ENCODE peak calls at places on chromosome 16, in five cellular contexts. A is activated naive CD4-positive, alpha-beta T cell treated with anti-CD3 and anti-CD28 coated beads, Interleukin-2, amount 50 U/mL, for 16 hours; P is C1 segment of cervical spinal cord; I is HTR-8/SVneo; J is EL. V is an unnamed sample.

GRCh38 chr16:12901204-12901596 is 198 bp upstream of the SHISA9 start:
- DNase-seq in A (no peak), P (no peak), I (no peak), J (no peak), V (no peak)

GRCh38 chr16:87457051-87457611 is 35.7 kb downstream of the ZCCHC14 start:
- DNase-seq in A (no peak), P (no peak), I (no peak), J (peak), V (no peak)

GRCh38 chr16:50197582-50197981 is 44.5 kb downstream of the TENT4B start:
- DNase-seq in A (no peak), P (no peak), I (no peak), J (no peak), V (no peak)

GRCh38 chr16:83470406-83470805 is 337.4 kb upstream of the HSBP1 start:
- DNase-seq in A (no peak), P (no peak), I (peak), J (peak), V (no peak)

GRCh38 chr16:4882261-4882632 is 35.0 kb downstream of the UBN1 start:
- DNase-seq in A (no peak), P (no peak), I (no peak), J (no peak), V (peak)

GRCh38 chr16:12096162-12096781 is 119.7 kb downstream of the SNX29 start:
- DNase-seq in A (no peak), P (no peak), I (no peak), J (peak), V (no peak)

GRCh38 chr16:79181419-79181818 is 419.1 kb downstream of the MAF start:
- DNase-seq in A (no peak), P (no peak), I (no peak), J (no peak), V (no peak)

GRCh38 chr16:28297308-28297707 is 5.0 kb downstream of the SBK1 start:
- DNase-seq in A (no peak), P (no peak), I (no peak), J (no peak), V (no peak)

GRCh38 chr16:73015612-73016487 is 32.1 kb downstream of the ZFHX3 start:
- DNase-seq in A (no peak), P (no peak), I (no peak), J (no peak), V (no peak)

GRCh38 chr16:85056211-85056748 is 28.7 kb downstream of the KIAA0513 start:
- DNase-seq in A (no peak), P (no peak), I (peak), J (peak), V (no peak)

GRCh38 chr16:67516296-67517177 is 12.1 kb upstream of the RIPOR1 start:
- DNase-seq in A (no peak), P (no peak), I (peak), J (peak), V (no peak)